ENCODE peak calls at places on chromosomes 6 and 20, in four cellular contexts. X, Q, H and U are unnamed samples.

GRCh38 chr20:33733654-33734576 is 2.1 kb downstream of the ZNF341 start:
- DNase-seq in X (peak; percentile 48), Q (peak; percentile 34), H (no peak), U (peak; percentile 40)

GRCh38 chr20:19823971-19824370 is 65.9 kb downstream of the RIN2 start:
- DNase-seq in X (no peak), Q (no peak), H (no peak), U (no peak)

GRCh38 chr20:18019068-18019467 is 38.6 kb downstream of the OVOL2 start:
- DNase-seq in X (peak; percentile 6), Q (no peak), H (no peak), U (no peak)

GRCh38 chr6:28567506-28567905 is 41.8 kb downstream of the GPX5 start:
- DNase-seq in X (no peak), Q (no peak), H (no peak), U (no peak)

GRCh38 chr6:89353702-89354392 is 1.3 kb upstream of the UBE2J1 start:
- DNase-seq in X (no peak), Q (no peak), H (peak; percentile 85), U (no peak)

GRCh38 chr6:121539537-121539936 is 104.1 kb downstream of the GJA1 start:
- DNase-seq in X (no peak), Q (no peak), H (no peak), U (no peak)

GRCh38 chr20:1075564-1075963 is 42.8 kb upstream of the PSMF1 start:
- DNase-seq in X (no peak), Q (no peak), H (no peak), U (no peak)

GRCh38 chr6:119110601-119111548 is 32.4 kb upstream of the FAM184A start:
- DNase-seq in X (peak; percentile 51), Q (peak; percentile 58), H (peak; percentile 50), U (peak; percentile 78)

GRCh38 chr6:113350521-113350920 is 506.6 kb upstream of the MARCKS start:
- DNase-seq in X (no peak), Q (no peak), H (no peak), U (no peak)